ENCODE peak calls at places on chromosomes 13 and 19, in five cellular contexts. U is prostate gland; H is NCI-H2081 treated with DMSO at 0.1 percent for 48 hours; I is activated T-helper 1 cell treated with anti-CD3 and anti-CD28 coated beads, Interleukin-12 subunit alpha, Interleukin-12 subunit beta, Interleukin-2, Interleukin-4 antibody, amounts not matched to agents 30 ng/mL and 10 ng/mL and 1 ng/mL, durations not matched to agents 14 hours and 24 hours and 36 hours; D is HT1080. G is an unnamed sample.

GRCh38 chr19:8126008-8126407 is 23.4 kb downstream of the FBN3 start:
- DNase-seq in H (no peak), D (no peak), U (no peak), I (no peak), G (no peak)

GRCh38 chr13:25213716-25214115 is 41.6 kb upstream of the AMER2 start:
- DNase-seq in H (no peak), D (no peak), I (no peak), U (peak; percentile 11), G (no peak)

GRCh38 chr13:105462981-105463380 is 1072.5 kb downstream of the EFNB2 start:
- DNase-seq in U (no peak), I (no peak), H (peak; percentile 19), D (no peak), G (no peak)

GRCh38 chr19:4120531-4120930 is 3.4 kb downstream of the MAP2K2 start:
- DNase-seq in D (peak; percentile 16), U (no peak), I (no peak), H (no peak), G (no peak)

GRCh38 chr19:45475537-45476348 is 7.9 kb downstream of the FOSB start:
- DNase-seq in D (no peak), H (no peak), I (no peak), U (no peak), G (no peak)

GRCh38 chr13:112333756-112334543 is 42.2 kb upstream of the SPACA7 start:
- DNase-seq in H (no peak), U (no peak), D (peak; percentile 73), I (no peak), G (no peak)

GRCh38 chr13:83825676-83826075 is 56.6 kb downstream of the SLITRK1 start:
- DNase-seq in U (no peak), D (no peak), I (no peak), H (no peak), G (no peak)

GRCh38 chr13:50126378-50127016 is 111.3 kb downstream of the KCNRG start:
- DNase-seq in U (no peak), D (no peak), I (no peak), H (no peak), G (no peak)

GRCh38 chr19:44723952-44724319 is 24.6 kb upstream of the BCL3 start:
- DNase-seq in U (peak; percentile 76), D (peak; percentile 81), I (peak; percentile 77), H (no peak), G (peak; percentile 80)

GRCh38 chr13:95560387-95560786 is 7.9 kb downstream of the CLDN10 start:
- DNase-seq in I (no peak), D (no peak), U (no peak), H (no peak), G (no peak)

GRCh38 chr19:5228932-5229777 is 111.5 kb downstream of the PTPRS start:
- DNase-seq in I (no peak), D (no peak), U (peak; percentile 20), H (no peak), G (no peak)

GRCh38 chr13:27406178-27406939 is 18.1 kb upstream of the GTF3A start:
- DNase-seq in U (peak; percentile 19), H (no peak), I (peak; percentile 29), D (peak; percentile 40), G (peak; percentile 18)

GRCh38 chr19:17830567-17831418 is 9.5 kb upstream of the INSL3 start:
- DNase-seq in I (peak; percentile 12), H (no peak), D (no peak), U (peak; percentile 71), G (no peak)

GRCh38 chr19:3335431-3336350 is 30.7 kb upstream of the NFIC start:
- DNase-seq in I (no peak), D (no peak), H (no peak), U (no peak), G (no peak)

GRCh38 chr13:46531953-46532352 is 21.0 kb upstream of the LRCH1 start:
- DNase-seq in D (no peak), I (no peak), H (no peak), U (no peak), G (no peak)